ENCODE peak calls at places on chromosomes 5 and 9, in six cellular contexts. E, M, K, X, I and W are unnamed samples.

GRCh38 chr5:148970228-148970627 is 92.6 kb downstream of the SH3TC2 start:
- DNase-seq in X (peak; percentile 69), E (peak; percentile 78), M (no peak), I (peak; percentile 54), K (no peak), W (no peak)

GRCh38 chr9:3809724-3810123 is 283.9 kb upstream of the RFX3 start:
- DNase-seq in I (no peak), K (no peak), E (no peak), X (no peak), M (no peak), W (no peak)

GRCh38 chr5:158172005-158172404 is 313.1 kb upstream of the CLINT1 start:
- DNase-seq in M (no peak), K (no peak), X (no peak), I (no peak), E (no peak), W (no peak)

GRCh38 chr9:61669352-61669751 is 479.5 kb downstream of the SPATA31A7 start:
- DNase-seq in M (no peak), K (no peak), X (no peak), I (no peak), E (peak; percentile 47), W (no peak)

GRCh38 chr9:137198748-137199276 is 1.7 kb downstream of the TPRN start:
- DNase-seq in M (no peak), K (no peak), E (no peak), X (no peak), I (no peak), W (no peak)

GRCh38 chr5:127754259-127754658 is 51.1 kb downstream of the CCDC192 start:
- DNase-seq in M (no peak), K (peak; percentile 26), X (peak; percentile 68), E (no peak), I (no peak), W (no peak)

GRCh38 chr9:70924905-70925547 is 196.4 kb downstream of the TRPM3 start:
- DNase-seq in X (peak; percentile 50), K (peak; percentile 90), M (peak; percentile 1), E (peak; percentile 82), I (no peak), W (no peak)

GRCh38 chr5:33129309-33129708 is 311.5 kb upstream of the TARS1 start:
- DNase-seq in E (no peak), I (no peak), X (no peak), M (no peak), K (no peak), W (no peak)

GRCh38 chr5:159094745-159095144 is 5.0 kb downstream of the EBF1 start:
- DNase-seq in I (peak; percentile 45), E (peak; percentile 94), K (peak; percentile 11), M (peak; percentile 61), X (peak; percentile 81), W (peak; percentile 91)

GRCh38 chr9:21558627-21559401 is 76.7 kb upstream of the IFNE start:
- DNase-seq in I (no peak), E (no peak), M (no peak), K (peak; percentile 74), X (peak; percentile 59), W (no peak)

GRCh38 chr9:8374471-8374870 is 574.9 kb upstream of the DMAC1 start:
- DNase-seq in I (no peak), M (no peak), K (peak; percentile 83), X (no peak), E (no peak), W (no peak)

GRCh38 chr9:34591911-34592866 is 2.7 kb upstream of the CNTFR start:
- DNase-seq in M (no peak), I (no peak), E (no peak), K (no peak), X (no peak), W (no peak)
- H3K27ac ChIP-seq in M (no peak overlapping the region), I (no peak overlapping the region), E (no peak overlapping the region), K (no peak overlapping the region), X (no peak overlapping the region), W (peak overlapping the region; percentile 25)

GRCh38 chr9:107340920-107341632 is 58.0 kb downstream of the RAD23B start:
- DNase-seq in E (peak; percentile 76), K (peak; percentile 48), X (peak; percentile 51), I (peak; percentile 81), M (peak; percentile 81), W (peak; percentile 88)

GRCh38 chr9:107342762-107343161 is 59.7 kb downstream of the RAD23B start:
- DNase-seq in E (no peak), M (no peak), I (no peak), K (no peak), X (no peak), W (no peak)

GRCh38 chr9:107336718-107337360 is 53.8 kb downstream of the RAD23B start:
- DNase-seq in M (no peak), K (no peak), E (no peak), I (no peak), X (no peak), W (no peak)

GRCh38 chr9:107337676-107338590 is 54.9 kb downstream of the RAD23B start:
- DNase-seq in E (no peak), K (no peak), M (no peak), I (no peak), X (no peak), W (no peak)

DNA sequence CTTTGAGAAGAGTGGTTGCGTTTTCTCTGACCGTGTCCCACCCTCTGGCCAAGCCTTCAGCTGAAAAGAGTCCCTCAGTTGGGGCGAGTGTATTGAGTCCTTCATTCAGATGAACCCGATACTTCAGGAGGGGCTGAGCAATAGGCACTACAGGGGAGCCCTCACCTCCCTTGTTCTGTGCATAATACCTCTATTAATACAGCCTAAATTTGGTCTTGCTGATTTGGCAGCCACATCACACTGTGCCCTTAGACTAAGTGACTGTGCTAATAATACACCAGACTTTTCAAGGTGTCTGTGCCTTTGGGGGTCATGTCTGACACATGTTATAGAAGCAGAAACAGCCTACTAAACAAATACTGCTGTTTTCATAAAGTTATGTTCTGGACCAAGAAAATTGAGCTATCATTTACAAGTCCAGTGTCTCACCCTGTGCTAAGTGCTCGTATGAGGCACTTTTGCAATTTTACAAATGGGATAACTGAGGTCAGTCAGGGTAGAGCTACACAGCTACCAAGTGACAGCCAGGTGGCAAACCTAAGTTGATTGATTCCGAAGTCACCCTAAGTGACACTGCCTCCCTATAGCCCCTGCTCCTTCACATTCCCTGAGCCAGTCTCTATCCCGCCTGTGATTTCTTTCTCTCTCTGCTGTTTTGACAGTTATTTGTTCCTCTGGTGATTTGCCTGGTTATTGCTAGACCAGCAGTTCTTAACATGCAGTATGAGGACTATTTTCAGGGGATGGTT is 56.0 kb downstream of the RAD23B start:
- DNase-seq in X (no peak), E (no peak), I (no peak), K (no peak), M (no peak), W (no peak)
- H3K27ac ChIP-seq in X (no peak overlapping the region), E (no peak overlapping the region), I (no peak overlapping the region), K (no peak overlapping the region), M (no peak overlapping the region), W (peak overlapping the region; percentile 66)

DNA sequence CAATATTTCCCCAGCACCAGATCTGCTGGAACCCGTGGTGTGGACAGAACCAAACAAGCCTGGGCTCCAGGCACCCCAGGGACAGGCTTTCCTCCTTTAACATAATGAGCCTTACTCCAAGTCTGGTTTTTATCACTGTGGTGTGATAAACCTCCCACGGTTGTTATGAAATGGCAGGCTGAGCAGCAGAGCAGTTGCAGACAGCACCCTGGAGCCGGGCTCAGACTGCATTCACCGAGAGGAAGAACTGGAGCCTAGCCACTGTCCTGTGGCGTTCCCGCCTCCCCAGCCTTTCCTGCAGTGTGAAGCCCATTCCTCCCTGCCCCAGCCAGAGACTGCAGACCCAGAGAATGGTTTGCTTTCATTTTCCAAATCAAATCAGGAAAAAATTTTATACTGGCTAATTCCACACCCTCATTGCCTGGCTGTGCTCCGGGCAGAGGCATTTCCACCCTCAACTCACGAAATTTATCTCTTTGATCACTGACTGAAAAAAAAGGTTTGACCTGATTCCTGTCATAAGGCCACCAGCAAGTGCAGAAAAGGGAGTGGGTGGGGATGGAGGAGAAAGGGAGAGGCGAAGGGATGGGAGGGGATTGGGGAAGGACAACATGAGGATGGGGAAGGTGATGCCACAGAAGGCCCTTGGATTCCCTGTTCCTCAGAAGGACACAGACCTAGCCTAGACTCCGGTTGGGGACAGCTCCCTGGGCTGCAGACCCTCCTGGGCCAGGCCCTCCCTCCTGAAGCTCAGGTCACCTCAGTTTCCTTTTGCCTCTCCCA is 18.9 kb downstream of the IPPK start:
- DNase-seq in E (peak; percentile 46), I (peak; percentile 26), M (no peak), X (no peak), K (no peak), W (peak; percentile 80)
- H3K27ac ChIP-seq in E (no peak overlapping the region), I (no peak overlapping the region), M (no peak overlapping the region), X (no peak overlapping the region), K (no peak overlapping the region), W (peak overlapping the region; percentile 73)

GRCh38 chr5:66344544-66344943 is 200.4 kb downstream of the SREK1 start:
- DNase-seq in K (no peak), X (no peak), I (no peak), E (no peak), M (no peak), W (no peak)

GRCh38 chr5:66342316-66342715 is 198.2 kb downstream of the SREK1 start:
- DNase-seq in E (no peak), K (no peak), X (no peak), M (no peak), I (no peak), W (no peak)

GRCh38 chr5:66343370-66344071 is 199.4 kb downstream of the SREK1 start:
- DNase-seq in I (no peak), E (no peak), K (no peak), X (no peak), M (no peak), W (no peak)

GRCh38 chr5:66348387-66349125 is 204.5 kb downstream of the SREK1 start:
- DNase-seq in I (no peak), M (no peak), X (no peak), K (no peak), E (no peak), W (no peak)

DNA sequence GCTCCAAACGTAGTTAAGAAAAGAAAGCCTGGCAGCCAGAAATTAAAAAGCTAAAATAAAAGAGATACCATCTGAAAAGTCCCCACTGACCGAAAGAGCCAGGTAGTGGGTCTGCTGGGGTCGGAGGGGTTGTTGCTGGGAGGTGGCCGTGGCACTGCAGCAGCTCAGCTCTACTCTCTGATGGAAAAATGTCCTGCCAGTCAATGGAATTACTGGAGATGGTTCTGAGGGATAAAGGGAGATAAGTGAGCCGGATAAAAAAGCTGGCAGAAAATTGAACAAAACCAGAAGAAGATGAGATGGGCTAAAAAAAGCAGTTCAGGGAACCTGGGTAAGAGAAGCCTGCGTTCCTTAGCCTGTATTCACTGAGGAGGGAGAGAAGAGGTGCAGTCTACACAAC is 202.8 kb downstream of the SREK1 start:
- DNase-seq in K (no peak), M (no peak), I (no peak), E (no peak), X (no peak), W (no peak)
- H3K27ac ChIP-seq in K (no peak overlapping the region), M (no peak overlapping the region), I (no peak overlapping the region), E (no peak overlapping the region), X (no peak overlapping the region), W (no peak overlapping the region)